ENCODE peak calls at places on chromosomes 16 and 17, in seven cellular contexts. Y, Q, G, T, L, R and J are unnamed samples.
A peak's percentile ranks its signal among the peaks of the same experiment; 100 is the strongest.

GRCh38 chr17:48453447-48453846 is 23.4 kb upstream of the SKAP1 start:
- DNase-seq in L (no peak), Y (no peak), T (no peak), R (no peak), Q (no peak), G (no peak), J (no peak)

GRCh38 chr16:31135535-31136286 is at the start of gene PRSS8:
- DNase-seq in R (no peak), Q (peak; percentile 47), G (no peak), T (no peak), Y (no peak), L (no peak), J (no peak)

GRCh38 chr17:58507123-58507634 is 7.3 kb downstream of the MTMR4 start:
- DNase-seq in T (no peak), Y (no peak), Q (no peak), L (no peak), R (no peak), G (no peak), J (no peak)

GRCh38 chr17:70184770-70185169 is 15.4 kb downstream of the KCNJ2 start:
- DNase-seq in R (no peak), G (no peak), Y (no peak), T (no peak), Q (no peak), L (peak; percentile 24), J (no peak)

GRCh38 chr16:12721841-12722467 is 81.7 kb downstream of the CPPED1 start:
- DNase-seq in G (no peak), Q (no peak), T (no peak), R (no peak), Y (no peak), L (no peak), J (no peak)

GRCh38 chr17:35088647-35088910 is 25.1 kb upstream of the RFFL start:
- DNase-seq in L (peak; percentile 64), R (no peak), Y (no peak), T (no peak), G (no peak), Q (peak; percentile 41), J (peak; percentile 90)

GRCh38 chr16:54326266-54326662 is 39.7 kb upstream of the IRX3 start:
- DNase-seq in T (no peak), R (peak; percentile 15), Q (no peak), Y (no peak), G (no peak), L (no peak), J (no peak)

GRCh38 chr16:25996052-25996451 is 304.3 kb downstream of the HS3ST4 start:
- DNase-seq in R (no peak), G (no peak), T (no peak), L (peak; percentile 6), Y (no peak), Q (no peak), J (no peak)

GRCh38 chr16:66150691-66151090 is 215.8 kb upstream of the CDH5 start:
- DNase-seq in G (no peak), Y (no peak), L (no peak), Q (no peak), R (peak; percentile 48), T (no peak), J (no peak)

GRCh38 chr17:45098081-45098868 is 34.0 kb downstream of the PLCD3 start:
- DNase-seq in G (no peak), R (no peak), T (no peak), Q (no peak), Y (no peak), L (no peak), J (no peak)

GRCh38 chr17:66647391-66647983 is 187.4 kb upstream of the CACNG5 start:
- DNase-seq in T (no peak), G (no peak), R (no peak), L (no peak), Q (no peak), Y (no peak), J (no peak)

GRCh38 chr16:73771676-73772075 is 524.9 kb upstream of the PSMD7 start:
- DNase-seq in T (no peak), G (no peak), L (no peak), Q (no peak), Y (no peak), R (no peak), J (no peak)

GRCh38 chr16:74035816-74036215 is 260.8 kb upstream of the PSMD7 start:
- DNase-seq in G (no peak), T (no peak), Q (peak; percentile 52), Y (no peak), R (no peak), L (peak; percentile 25), J (no peak)

GRCh38 chr16:89873822-89874689 is 664 bp downstream of the TCF25 start:
- DNase-seq in L (peak; percentile 98), R (peak; percentile 99), T (peak; percentile 76), G (peak; percentile 92), Y (peak; percentile 67), Q (peak; percentile 96), J (no peak)

GRCh38 chr17:50267074-50267841 is 7.0 kb upstream of the TMEM92 start:
- DNase-seq in G (no peak), R (peak; percentile 65), L (no peak), Q (no peak), Y (no peak), T (no peak), J (peak; percentile 86)

GRCh38 chr16:86227801-86228200 is 282.5 kb upstream of the FOXF1 start:
- DNase-seq in G (no peak), Q (no peak), L (no peak), Y (no peak), R (peak; percentile 84), T (no peak), J (no peak)

GRCh38 chr16:88686062-88686438 is 257 bp downstream of the SNAI3 start:
- DNase-seq in R (peak; percentile 15), Q (no peak), L (no peak), G (peak; percentile 48), Y (no peak), T (no peak), J (no peak)

GRCh38 chr16:22671301-22672076 is 142.5 kb upstream of the HS3ST2 start:
- DNase-seq in L (no peak), R (peak; percentile 11), G (no peak), Y (no peak), T (no peak), Q (peak; percentile 47), J (no peak)

GRCh38 chr16:67942510-67943255 is 1.2 kb downstream of the LCAT start:
- DNase-seq in L (no peak), Y (no peak), G (no peak), R (no peak), Q (no peak), T (no peak), J (no peak)

DNA sequence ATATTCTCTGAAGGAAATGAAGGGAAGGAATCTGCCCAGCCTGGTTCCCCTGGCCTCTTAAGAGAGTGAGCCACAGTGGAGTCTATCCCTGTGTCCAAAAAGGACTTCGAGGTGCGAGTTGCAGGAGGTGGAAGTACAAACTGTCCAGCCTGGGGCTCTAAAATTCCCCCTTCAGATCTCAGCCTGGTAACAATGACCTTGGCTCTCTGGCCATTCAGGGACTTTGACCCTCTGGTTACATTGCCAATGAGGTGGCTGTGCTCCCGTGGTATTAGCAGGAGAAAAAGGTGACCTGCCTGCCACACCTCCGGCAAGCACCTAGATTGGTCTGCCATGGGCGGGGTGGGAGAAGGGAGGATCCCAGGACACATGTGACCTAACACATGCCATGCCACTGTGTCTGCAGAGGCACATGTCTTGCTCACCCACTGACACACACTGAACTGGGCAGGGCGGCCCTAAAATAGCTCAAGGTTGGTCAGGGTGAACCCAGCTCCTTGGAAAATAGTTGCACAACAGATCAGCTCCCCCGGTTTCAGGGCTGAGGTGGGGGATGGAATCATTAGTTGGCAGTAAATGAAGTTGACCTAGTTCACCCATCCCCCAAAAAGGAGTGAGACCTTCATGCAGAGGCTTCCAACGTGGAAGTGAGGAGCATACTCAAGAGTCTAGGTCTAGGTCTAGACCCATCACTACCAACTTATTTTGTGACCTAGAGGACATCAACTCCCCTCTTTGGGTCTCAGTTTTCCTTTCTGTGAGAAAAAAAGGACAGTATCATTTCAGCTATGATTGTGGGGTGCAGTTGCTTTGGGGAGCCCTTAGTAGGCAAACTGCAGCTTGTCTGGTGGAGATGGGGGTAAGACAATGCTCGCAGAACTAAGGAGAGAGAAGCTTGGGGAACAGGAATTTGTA is 2.2 kb downstream of the NR1D1 start:
- DNase-seq in L (no peak), T (no peak), R (peak; percentile 40), G (no peak), Y (no peak), Q (no peak), J (peak; percentile 88)
- H3K4me3 ChIP-seq in L (peak overlapping the region; percentile 26), T (peak overlapping the region; percentile 17), R (peak overlapping the region; percentile 85), G (peak overlapping the region; percentile 41), Y (no peak overlapping the region), Q (no peak overlapping the region), J (peak overlapping the region; percentile 80)

GRCh38 chr16:58029410-58029809 is 3.9 kb downstream of the MMP15 start:
- DNase-seq in G (no peak), T (no peak), R (no peak), Y (no peak), Q (no peak), L (no peak), J (no peak)

GRCh38 chr16:58027341-58028167 is 2.0 kb downstream of the MMP15 start:
- DNase-seq in T (no peak), Y (no peak), L (peak; percentile 71), G (no peak), Q (peak; percentile 87), R (peak; percentile 25), J (no peak)

GRCh38 chr16:58030136-58030840 is 4.7 kb downstream of the MMP15 start:
- DNase-seq in L (no peak), R (no peak), G (no peak), Y (no peak), Q (no peak), T (no peak), J (no peak)

GRCh38 chr16:58028168-58028455 is 2.6 kb downstream of the MMP15 start:
- DNase-seq in Y (no peak), R (no peak), L (no peak), G (no peak), Q (no peak), T (no peak), J (no peak)

GRCh38 chr16:58028541-58029070 is 3.1 kb downstream of the MMP15 start:
- DNase-seq in L (no peak), T (no peak), G (no peak), Y (no peak), R (no peak), Q (no peak), J (no peak)
- H3K4me1 ChIP-seq in L (peaks cover 17% of the 10 kb centered on the region), T (peaks cover 34% of the 10 kb centered on the region), G (peaks cover 21% of the 10 kb centered on the region), Y (peaks cover 17% of the 10 kb centered on the region), R (peaks cover 17% of the 10 kb centered on the region), Q (peaks cover 38% of the 10 kb centered on the region), J (peaks cover 42% of the 10 kb centered on the region)

GRCh38 chr17:19273731-19274130 is 36.6 kb downstream of the EPN2 start:
- DNase-seq in Y (no peak), G (no peak), L (no peak), R (no peak), Q (no peak), T (no peak), J (no peak)
- H3K4me3 ChIP-seq in Y (no peak overlapping the region), G (no peak overlapping the region), L (no peak overlapping the region), R (no peak overlapping the region), Q (no peak overlapping the region), T (no peak overlapping the region), J (no peak overlapping the region)

DNA sequence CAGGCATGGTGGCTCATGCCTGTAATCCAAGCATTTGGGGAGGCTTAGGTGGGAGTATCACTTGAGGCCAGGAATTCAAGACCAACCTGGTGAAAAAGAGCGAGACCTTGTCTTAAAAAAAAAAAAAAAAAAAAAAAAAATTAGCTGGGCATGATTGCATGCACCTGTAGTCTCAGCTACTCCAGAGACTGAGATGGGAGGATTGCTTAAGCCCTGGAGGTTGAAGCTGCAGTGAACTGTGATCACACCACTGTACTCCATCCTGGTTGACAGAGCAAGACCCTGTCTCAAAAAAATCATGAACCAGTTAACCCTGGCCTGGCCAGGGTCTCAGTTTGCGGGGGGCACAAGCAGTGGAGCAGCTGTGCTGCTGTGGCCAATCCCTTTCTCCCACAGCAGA is 48.5 kb downstream of the LDHD start:
- DNase-seq in G (no peak), R (no peak), Q (no peak), Y (no peak), L (no peak), T (no peak), J (no peak)
- H3K4me1 ChIP-seq in G (peaks cover 10% of the 10 kb centered on the region), R (peaks cover 14% of the 10 kb centered on the region), Q (peaks cover 12% of the 10 kb centered on the region), Y (no peaks in the 10 kb centered on the region), L (peaks cover 29% of the 10 kb centered on the region), T (peaks cover 26% of the 10 kb centered on the region), J (peaks cover 44% of the 10 kb centered on the region)